ENCODE peak calls at places on chromosomes 3 and 15, in four cellular contexts. R is CD8-positive, alpha-beta memory T cell; H is mucosa of descending colon; P is activated naive CD4-positive, alpha-beta T cell treated with Interleukin-2 at 50 U/mL for 16 hours. K is an unnamed sample.

GRCh38 chr15:69719527-69719926 is 266.9 kb downstream of the RPLP1 start:
- DNase-seq in R (peak), P (peak), H (no peak), K (no peak)

GRCh38 chr3:16061491-16061890 is 113.0 kb upstream of the GALNT15 start:
- DNase-seq in R (no peak), P (no peak), H (no peak), K (no peak)

GRCh38 chr3:67245545-67245944 is 247.4 kb downstream of the KBTBD8 start:
- DNase-seq in P (no peak), H (no peak), R (no peak), K (no peak)

GRCh38 chr3:150352931-150353330 is 55.2 kb upstream of the TSC22D2 start:
- DNase-seq in R (no peak), H (no peak), P (no peak), K (no peak)

GRCh38 chr3:71926690-71927089 is 141.7 kb upstream of the PROK2 start:
- DNase-seq in H (no peak), P (no peak), R (no peak), K (no peak)

GRCh38 chr3:49411550-49411967 is 217 bp downstream of the RHOA start:
- DNase-seq in H (peak), R (no peak), P (peak), K (no peak)

GRCh38 chr3:52452570-52453221 is 1.1 kb downstream of the TNNC1 start:
- DNase-seq in R (no peak), H (no peak), P (no peak), K (no peak)

GRCh38 chr15:61518191-61518950 is 289.3 kb upstream of the RORA start:
- DNase-seq in R (no peak), P (no peak), H (no peak), K (no peak)

GRCh38 chr3:178434206-178434805 is 101.9 kb upstream of the KCNMB2 start:
- DNase-seq in R (no peak), H (no peak), P (no peak), K (no peak)

GRCh38 chr3:171791695-171792082 is 18.6 kb downstream of the PLD1 start:
- DNase-seq in R (no peak), H (no peak), P (no peak), K (no peak)

GRCh38 chr3:179146911-179147570 is 1.1 kb upstream of the PIK3CA start:
- DNase-seq in H (no peak), R (peak), P (no peak), K (no peak)

K was measured in smooth muscle cell of the brain vasculature.